ENCODE peak calls at places on chromosomes 11 and 22, in six cellular contexts. F, T, E, Y, H and B are unnamed samples.

GRCh38 chr22:31891366-31892079 is 52.8 kb upstream of the YWHAH start:
- DNase-seq in F (no peak), T (no peak), E (no peak), Y (no peak), H (no peak), B (no peak)

GRCh38 chr11:8018742-8019631 is 31.9 kb downstream of the EIF3F start:
- DNase-seq in F (peak; percentile 57), T (peak; percentile 32), E (peak; percentile 72), Y (peak; percentile 44), H (peak; percentile 51), B (peak; percentile 65)

GRCh38 chr11:57777969-57778317 is 16.3 kb downstream of the CTNND1 start:
- DNase-seq in F (no peak), T (no peak), E (peak; percentile 39), Y (no peak), H (peak; percentile 45), B (no peak)

GRCh38 chr11:58769308-58769707 is 37.6 kb upstream of the GLYAT start:
- DNase-seq in F (no peak), T (no peak), E (no peak), Y (no peak), H (no peak), B (no peak)

GRCh38 chr11:112087212-112087611 is 539 bp downstream of the SDHD start:
- DNase-seq in F (no peak), T (no peak), E (peak; percentile 32), Y (no peak), H (peak; percentile 12), B (no peak)

GRCh38 chr11:126339866-126340434 is 15.5 kb upstream of the ST3GAL4 start:
- DNase-seq in F (no peak), T (no peak), E (no peak), Y (no peak), H (peak; percentile 51), B (peak; percentile 77)

GRCh38 chr22:36775589-36775965 is 342 bp downstream of the IFT27 start:
- DNase-seq in F (no peak), T (no peak), E (peak; percentile 26), Y (no peak), H (peak; percentile 22), B (peak; percentile 5)

GRCh38 chr11:20090654-20091374 is 69.5 kb downstream of the DBX1 start:
- DNase-seq in F (no peak), T (no peak), E (no peak), Y (no peak), H (no peak), B (no peak)

GRCh38 chr22:19902245-19902699 is 39.3 kb upstream of the COMT start:
- DNase-seq in F (no peak), T (no peak), E (no peak), Y (no peak), H (no peak), B (no peak)

GRCh38 chr11:2807276-2807681 is 78.3 kb downstream of the CDKN1C start:
- DNase-seq in F (no peak), T (peak; percentile 41), E (no peak), Y (no peak), H (peak; percentile 49), B (peak; percentile 41)

GRCh38 chr22:40385041-40385782 is 14.8 kb downstream of the SGSM3 start:
- DNase-seq in F (no peak), T (no peak), E (no peak), Y (no peak), H (no peak), B (no peak)

GRCh38 chr11:35525501-35526175 is at the start of gene PAMR1:
- DNase-seq in F (no peak), T (peak; percentile 9), E (peak; percentile 69), Y (no peak), H (peak; percentile 93), B (peak; percentile 73)

GRCh38 chr22:46299101-46299500 is 2.4 kb downstream of the GTSE1 start:
- DNase-seq in F (no peak), T (no peak), E (no peak), Y (no peak), H (no peak), B (no peak)

GRCh38 chr22:36823177-36823839 is 6.5 kb upstream of the PVALB start:
- DNase-seq in F (no peak), T (no peak), E (peak; percentile 58), Y (no peak), H (peak; percentile 23), B (peak; percentile 37)

GRCh38 chr22:43853328-43853931 is 8.9 kb downstream of the SULT4A1 start:
- DNase-seq in F (no peak), T (no peak), E (no peak), Y (no peak), H (no peak), B (no peak)

GRCh38 chr22:50008151-50009040 is 4.2 kb downstream of the IL17REL start:
- DNase-seq in F (no peak), T (no peak), E (no peak), Y (no peak), H (no peak), B (no peak)

GRCh38 chr22:36329217-36330078 is 58.3 kb downstream of the MYH9 start:
- DNase-seq in F (peak; percentile 87), T (no peak), E (peak; percentile 98), Y (peak; percentile 80), H (peak; percentile 89), B (peak; percentile 99)

GRCh38 chr11:113614097-113614496 is 92.0 kb downstream of the TMPRSS5 start:
- DNase-seq in F (no peak), T (no peak), E (no peak), Y (no peak), H (no peak), B (no peak)

GRCh38 chr11:20337526-20338154 is 25.9 kb upstream of the HTATIP2 start:
- DNase-seq in F (no peak), T (peak; percentile 2), E (peak; percentile 49), Y (no peak), H (peak; percentile 64), B (peak; percentile 22)

GRCh38 chr11:68357568-68357967 is 45.2 kb downstream of the LRP5 start:
- DNase-seq in F (no peak), T (no peak), E (no peak), Y (no peak), H (no peak), B (no peak)

GRCh38 chr11:45182902-45183301 is 36.5 kb downstream of the PRDM11 start:
- DNase-seq in F (no peak), T (no peak), E (peak; percentile 44), Y (no peak), H (peak; percentile 49), B (peak; percentile 39)

GRCh38 chr11:26847459-26847858 is 125.6 kb upstream of the SLC5A12 start:
- DNase-seq in F (no peak), T (no peak), E (no peak), Y (no peak), H (peak; percentile 94), B (no peak)

GRCh38 chr11:26914968-26915367 is 78.9 kb upstream of the FIBIN start:
- DNase-seq in F (no peak), T (no peak), E (no peak), Y (no peak), H (no peak), B (no peak)

GRCh38 chr22:48630444-48630777 is 1197.3 kb downstream of the BRD1 start:
- DNase-seq in F (no peak), T (no peak), E (no peak), Y (no peak), H (no peak), B (no peak)

GRCh38 chr22:50182176-50183081 is 3.3 kb upstream of the TRABD start:
- DNase-seq in F (no peak), T (no peak), E (no peak), Y (no peak), H (no peak), B (no peak)

GRCh38 chr11:71255323-71255722 is 2.9 kb upstream of the SHANK2 start:
- DNase-seq in F (no peak), T (no peak), E (no peak), Y (no peak), H (no peak), B (no peak)

GRCh38 chr11:9001736-9002135 is 2.1 kb downstream of the NRIP3 start:
- DNase-seq in F (no peak), T (no peak), E (peak; percentile 97), Y (peak; percentile 41), H (peak; percentile 74), B (peak; percentile 88)